ENCODE peak calls at places on chromosomes 7 and 10, in eight cellular contexts. One of them, this sample, is unnamed. For H3K4me1, the result is how much of the 10 kb centered on the place peaks cover.

GRCh38 chr10:70958396-70958795 is 70.0 kb upstream of the PCBD1 start:
- DNase-seq in MM.1S: no peak
- DNase-seq in upper lobe of right lung: no peak
- DNase-seq in aorta: no peak
- DNase-seq in spleen: peak
- DNase-seq in effector memory CD4-positive, alpha-beta T cell: no peak
- DNase-seq in tibial artery: no peak
- DNase-seq in mucosa of descending colon: no peak
- DNase-seq in this sample: no peak

GRCh38 chr7:79459381-79459780 is 5.9 kb upstream of the MAGI2 start:
- DNase-seq in spleen: no peak
- DNase-seq in effector memory CD4-positive, alpha-beta T cell: no peak
- DNase-seq in tibial artery: peak
- DNase-seq in mucosa of descending colon: no peak
- DNase-seq in MM.1S: no peak
- DNase-seq in aorta: no peak
- DNase-seq in upper lobe of right lung: no peak
- DNase-seq in this sample: no peak

GRCh38 chr10:118564652-118565051 is 30.8 kb downstream of the PRLHR start:
- DNase-seq in MM.1S: no peak
- DNase-seq in tibial artery: no peak
- DNase-seq in upper lobe of right lung: no peak
- DNase-seq in effector memory CD4-positive, alpha-beta T cell: no peak
- DNase-seq in aorta: no peak
- DNase-seq in spleen: no peak
- DNase-seq in mucosa of descending colon: no peak
- DNase-seq in this sample: no peak

GRCh38 chr10:111973306-111973705 is 210.3 kb downstream of the GPAM start:
- DNase-seq in MM.1S: no peak
- DNase-seq in aorta: no peak
- DNase-seq in upper lobe of right lung: no peak
- DNase-seq in effector memory CD4-positive, alpha-beta T cell: no peak
- DNase-seq in mucosa of descending colon: no peak
- DNase-seq in tibial artery: no peak
- DNase-seq in spleen: no peak
- DNase-seq in this sample: no peak

GRCh38 chr10:125129076-125129458 is 31.3 kb downstream of the CTBP2 start:
- DNase-seq in effector memory CD4-positive, alpha-beta T cell: no peak
- DNase-seq in upper lobe of right lung: no peak
- DNase-seq in tibial artery: no peak
- DNase-seq in aorta: peak
- DNase-seq in mucosa of descending colon: no peak
- DNase-seq in spleen: no peak
- DNase-seq in MM.1S: no peak
- DNase-seq in this sample: no peak

GRCh38 chr7:36289833-36290661 is 99.6 kb upstream of the ANLN start:
- DNase-seq in effector memory CD4-positive, alpha-beta T cell: no peak
- DNase-seq in upper lobe of right lung: no peak
- DNase-seq in tibial artery: no peak
- DNase-seq in spleen: no peak
- DNase-seq in aorta: no peak
- DNase-seq in mucosa of descending colon: peak
- DNase-seq in MM.1S: no peak
- DNase-seq in this sample: no peak

GRCh38 chr10:114266521-114266920 is 27.5 kb downstream of the VWA2 start:
- DNase-seq in MM.1S: no peak
- DNase-seq in upper lobe of right lung: no peak
- DNase-seq in effector memory CD4-positive, alpha-beta T cell: no peak
- DNase-seq in tibial artery: no peak
- DNase-seq in mucosa of descending colon: no peak
- DNase-seq in spleen: no peak
- DNase-seq in aorta: no peak
- DNase-seq in this sample: no peak

GRCh38 chr7:13259908-13260307 is 572.5 kb downstream of the ARL4A start:
- DNase-seq in mucosa of descending colon: no peak
- DNase-seq in effector memory CD4-positive, alpha-beta T cell: no peak
- DNase-seq in upper lobe of right lung: no peak
- DNase-seq in spleen: no peak
- DNase-seq in MM.1S: no peak
- DNase-seq in aorta: no peak
- DNase-seq in tibial artery: no peak
- DNase-seq in this sample: no peak

GRCh38 chr10:10797467-10797866 is 220.2 kb upstream of the CELF2 start:
- DNase-seq in aorta: no peak
- DNase-seq in effector memory CD4-positive, alpha-beta T cell: no peak
- DNase-seq in tibial artery: no peak
- DNase-seq in spleen: no peak
- DNase-seq in MM.1S: no peak
- DNase-seq in upper lobe of right lung: peak
- DNase-seq in mucosa of descending colon: no peak
- DNase-seq in this sample: no peak

GRCh38 chr7:15929406-15929805 is 242.9 kb upstream of the MEOX2 start:
- DNase-seq in aorta: no peak
- DNase-seq in effector memory CD4-positive, alpha-beta T cell: no peak
- DNase-seq in mucosa of descending colon: no peak
- DNase-seq in spleen: no peak
- DNase-seq in upper lobe of right lung: no peak
- DNase-seq in tibial artery: no peak
- DNase-seq in MM.1S: no peak
- DNase-seq in this sample: no peak

GRCh38 chr7:15938153-15938552 is 251.7 kb upstream of the MEOX2 start:
- DNase-seq in effector memory CD4-positive, alpha-beta T cell: no peak
- DNase-seq in MM.1S: no peak
- DNase-seq in upper lobe of right lung: no peak
- DNase-seq in spleen: no peak
- DNase-seq in tibial artery: no peak
- DNase-seq in aorta: no peak
- DNase-seq in mucosa of descending colon: no peak
- DNase-seq in this sample: no peak

GRCh38 chr7:15937571-15937970 is 251.1 kb upstream of the MEOX2 start:
- DNase-seq in spleen: no peak
- DNase-seq in tibial artery: no peak
- DNase-seq in mucosa of descending colon: no peak
- DNase-seq in upper lobe of right lung: no peak
- DNase-seq in MM.1S: no peak
- DNase-seq in effector memory CD4-positive, alpha-beta T cell: no peak
- DNase-seq in aorta: no peak
- DNase-seq in this sample: no peak

DNA sequence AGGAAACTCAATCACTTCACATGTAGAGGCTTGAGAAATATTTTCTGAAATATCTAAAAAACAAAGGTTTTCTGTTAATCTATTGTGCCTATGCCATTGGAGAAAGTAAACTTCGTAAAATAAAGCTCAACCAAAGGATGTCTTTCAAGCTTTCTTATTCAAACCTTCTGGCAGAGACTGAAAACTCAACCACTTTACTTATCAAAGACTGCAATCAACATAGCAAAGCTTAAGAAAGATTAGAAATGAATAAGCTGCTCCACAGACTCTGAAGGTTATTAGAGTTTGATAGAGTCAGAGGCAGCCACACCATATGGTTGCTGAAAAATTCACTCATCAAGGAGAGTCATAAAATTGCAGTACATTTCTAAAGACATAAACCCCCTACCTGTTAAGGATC is 245.8 kb upstream of the MEOX2 start:
- DNase-seq in mucosa of descending colon: no peak
- DNase-seq in tibial artery: no peak
- DNase-seq in aorta: no peak
- DNase-seq in MM.1S: no peak
- DNase-seq in effector memory CD4-positive, alpha-beta T cell: no peak
- DNase-seq in upper lobe of right lung: no peak
- DNase-seq in spleen: no peak
- DNase-seq in this sample: no peak
- H3K4me1 ChIP-seq in mucosa of descending colon: under half
- H3K4me1 ChIP-seq in tibial artery: under half
- H3K4me1 ChIP-seq in aorta: under half
- H3K4me1 ChIP-seq in MM.1S: under half
- H3K4me1 ChIP-seq in effector memory CD4-positive, alpha-beta T cell: under half
- H3K4me1 ChIP-seq in upper lobe of right lung: under half
- H3K4me1 ChIP-seq in spleen: under half
- H3K4me1 ChIP-seq in this sample: under half

DNA sequence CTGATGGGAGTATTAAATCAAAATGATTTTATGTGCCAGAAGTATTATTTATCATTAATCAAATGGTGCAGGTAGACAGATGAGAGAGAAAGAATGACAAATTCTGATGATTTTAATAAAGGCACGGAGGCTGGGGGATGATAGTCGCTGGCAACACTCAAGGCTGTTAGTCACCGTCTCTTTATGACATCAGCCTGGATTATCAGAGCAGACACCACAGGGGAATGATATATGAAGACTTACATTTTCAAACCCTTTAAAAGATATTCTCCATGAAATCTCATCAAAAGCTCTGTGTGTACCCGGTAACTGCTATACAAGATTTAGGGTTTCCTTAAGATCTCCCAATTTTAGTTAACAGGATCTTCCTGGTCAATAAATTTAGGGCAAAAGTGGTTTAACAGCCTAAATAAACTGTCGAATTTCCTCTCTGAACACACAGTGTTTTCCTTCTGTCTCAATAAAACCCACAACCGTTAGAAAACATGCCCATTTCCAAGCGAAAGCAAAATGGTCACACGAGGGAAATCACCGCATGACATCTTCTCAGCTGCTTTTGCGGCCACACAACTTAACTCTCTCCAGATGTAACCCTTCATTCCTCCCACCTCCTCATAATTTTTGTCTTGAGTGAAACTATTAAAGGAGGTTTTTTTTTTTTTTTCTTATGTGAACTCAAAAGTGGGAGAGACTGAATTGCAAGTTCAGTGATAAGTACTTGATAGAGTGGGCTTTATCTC is 133.2 kb upstream of the FAM171A1 start:
- DNase-seq in MM.1S: no peak
- DNase-seq in upper lobe of right lung: no peak
- DNase-seq in spleen: no peak
- DNase-seq in aorta: no peak
- DNase-seq in tibial artery: no peak
- DNase-seq in effector memory CD4-positive, alpha-beta T cell: no peak
- DNase-seq in mucosa of descending colon: no peak
- DNase-seq in this sample: no peak
- H3K4me3 ChIP-seq in MM.1S: no peak
- H3K4me3 ChIP-seq in upper lobe of right lung: no peak
- H3K4me3 ChIP-seq in spleen: no peak
- H3K4me3 ChIP-seq in aorta: no peak
- H3K4me3 ChIP-seq in tibial artery: peak
- H3K4me3 ChIP-seq in effector memory CD4-positive, alpha-beta T cell: no peak
- H3K4me3 ChIP-seq in mucosa of descending colon: no peak
- H3K4me3 ChIP-seq in this sample: no peak

DNA sequence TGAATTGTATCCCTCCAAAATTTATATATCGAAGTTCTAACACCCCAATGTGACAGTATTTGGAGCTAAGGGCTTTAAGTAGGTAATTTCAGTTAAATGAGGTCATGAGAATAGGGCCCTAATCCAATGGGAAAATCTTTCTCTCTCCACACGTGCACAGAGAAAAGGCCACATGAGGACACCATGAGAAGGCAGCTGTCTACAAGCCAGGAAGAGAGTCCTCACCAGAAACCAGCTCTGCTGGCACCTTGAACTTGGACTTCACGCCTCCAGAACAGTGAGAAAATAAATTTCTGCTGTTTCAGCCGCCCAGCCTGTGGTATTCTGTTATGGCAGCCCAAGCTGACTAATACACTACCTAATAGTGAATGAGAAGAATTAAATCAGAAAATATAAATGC is 9.0 kb upstream of the TOMM7 start:
- DNase-seq in effector memory CD4-positive, alpha-beta T cell: no peak
- DNase-seq in aorta: no peak
- DNase-seq in spleen: no peak
- DNase-seq in mucosa of descending colon: no peak
- DNase-seq in upper lobe of right lung: no peak
- DNase-seq in tibial artery: no peak
- DNase-seq in MM.1S: no peak
- DNase-seq in this sample: no peak
- H3K4me1 ChIP-seq in effector memory CD4-positive, alpha-beta T cell: under half
- H3K4me1 ChIP-seq in aorta: under half
- H3K4me1 ChIP-seq in spleen: under half
- H3K4me1 ChIP-seq in mucosa of descending colon: under half
- H3K4me1 ChIP-seq in upper lobe of right lung: under half
- H3K4me1 ChIP-seq in tibial artery: under half
- H3K4me1 ChIP-seq in MM.1S: under half
- H3K4me1 ChIP-seq in this sample: under half

GRCh38 chr7:121084748-121085336 is 96.3 kb downstream of the CPED1 start:
- DNase-seq in effector memory CD4-positive, alpha-beta T cell: no peak
- DNase-seq in spleen: no peak
- DNase-seq in mucosa of descending colon: no peak
- DNase-seq in tibial artery: no peak
- DNase-seq in MM.1S: no peak
- DNase-seq in upper lobe of right lung: no peak
- DNase-seq in aorta: no peak
- DNase-seq in this sample: no peak
- H3K4me3 ChIP-seq in effector memory CD4-positive, alpha-beta T cell: no peak
- H3K4me3 ChIP-seq in spleen: no peak
- H3K4me3 ChIP-seq in mucosa of descending colon: no peak
- H3K4me3 ChIP-seq in tibial artery: no peak
- H3K4me3 ChIP-seq in MM.1S: no peak
- H3K4me3 ChIP-seq in upper lobe of right lung: no peak
- H3K4me3 ChIP-seq in aorta: no peak
- H3K4me3 ChIP-seq in this sample: peak

GRCh38 chr7:28931565-28931964 is 26.6 kb downstream of the TRIL start:
- DNase-seq in tibial artery: no peak
- DNase-seq in mucosa of descending colon: no peak
- DNase-seq in MM.1S: no peak
- DNase-seq in effector memory CD4-positive, alpha-beta T cell: no peak
- DNase-seq in upper lobe of right lung: no peak
- DNase-seq in spleen: no peak
- DNase-seq in aorta: no peak
- DNase-seq in this sample: no peak
- H3K4me1 ChIP-seq in tibial artery: under half
- H3K4me1 ChIP-seq in mucosa of descending colon: under half
- H3K4me1 ChIP-seq in MM.1S: under half
- H3K4me1 ChIP-seq in effector memory CD4-positive, alpha-beta T cell: under half
- H3K4me1 ChIP-seq in upper lobe of right lung: under half
- H3K4me1 ChIP-seq in spleen: under half
- H3K4me1 ChIP-seq in aorta: under half
- H3K4me1 ChIP-seq in this sample: under half